ENCODE peak calls at places on chromosome 17, in seven cellular contexts. K is lower leg skin, E is germinal center, A is nephron progenitor cell, F is midbrain, O is A549, X is uterus. H is an unnamed sample.

GRCh38 chr17:20263595-20263994 is 203.7 kb downstream of the LGALS9B start:
- DNase-seq in X (no peak), E (no peak), O (peak; percentile 37), A (no peak), K (no peak), F (no peak), H (no peak)

GRCh38 chr17:53353919-53354351 is 468.8 kb upstream of the KIF2B start:
- DNase-seq in K (no peak), X (no peak), O (no peak), A (no peak), E (no peak), F (peak; percentile 13), H (no peak)

GRCh38 chr17:67784364-67785121 is 40.8 kb upstream of the BPTF start:
- DNase-seq in O (no peak), X (no peak), A (no peak), E (no peak), F (no peak), K (no peak), H (no peak)

GRCh38 chr17:32805029-32805976 is 71.6 kb downstream of the MYO1D start:
- DNase-seq in X (no peak), K (no peak), O (no peak), F (no peak), E (no peak), A (no peak), H (no peak)

GRCh38 chr17:1484586-1485310 is 7.7 kb downstream of the MYO1C start:
- DNase-seq in K (peak; percentile 93), F (no peak), A (peak; percentile 63), X (peak; percentile 71), O (peak; percentile 75), E (peak; percentile 82), H (peak; percentile 89)

GRCh38 chr17:67544364-67544763 is 167.3 kb downstream of the PITPNC1 start:
- DNase-seq in F (peak; percentile 20), O (no peak), A (no peak), E (no peak), X (no peak), K (no peak), H (no peak)

GRCh38 chr17:6627019-6627418 is 13.5 kb downstream of the KIAA0753 start:
- DNase-seq in E (no peak), F (no peak), A (no peak), O (no peak), X (no peak), K (no peak), H (no peak)

GRCh38 chr17:46002973-46003316 is 3.9 kb downstream of the STH start:
- DNase-seq in F (no peak), E (no peak), O (no peak), K (no peak), X (no peak), A (no peak), H (no peak)

GRCh38 chr17:40479754-40480480 is 21.5 kb downstream of the TNS4 start:
- DNase-seq in A (no peak), F (no peak), X (no peak), K (no peak), O (peak; percentile 53), E (no peak), H (no peak)

GRCh38 chr17:83062011-83062817 is 17.2 kb upstream of the METRNL start:
- DNase-seq in K (peak; percentile 83), F (no peak), O (no peak), E (no peak), X (no peak), A (no peak), H (peak; percentile 46)

GRCh38 chr17:64343071-64343774 is 47.4 kb downstream of the PECAM1 start:
- DNase-seq in E (no peak), O (no peak), K (no peak), X (no peak), A (no peak), F (no peak), H (no peak)

GRCh38 chr17:57832711-57833596 is 16.9 kb downstream of the MRPS23 start:
- DNase-seq in F (peak; percentile 67), X (peak; percentile 58), K (peak; percentile 89), O (peak; percentile 68), E (peak; percentile 51), A (peak; percentile 77), H (peak; percentile 84)

GRCh38 chr17:21425736-21426135 is 49.6 kb downstream of the KCNJ12 start:
- DNase-seq in A (no peak), F (no peak), O (no peak), E (no peak), K (no peak), X (no peak), H (peak; percentile 35)

GRCh38 chr17:7544911-7545310 is 3.9 kb upstream of the TNFSF12 start:
- DNase-seq in A (no peak), F (no peak), E (no peak), O (no peak), K (no peak), X (no peak), H (no peak)

GRCh38 chr17:50425682-50426471 is at the start of gene ACSF2:
- DNase-seq in K (peak; percentile 93), A (peak; percentile 79), E (peak; percentile 89), F (no peak), X (peak; percentile 75), O (peak; percentile 50), H (peak; percentile 84)

GRCh38 chr17:76678330-76678729 is 32.4 kb downstream of the MXRA7 start:
- DNase-seq in E (no peak), K (no peak), X (no peak), O (no peak), F (no peak), A (no peak), H (no peak)

GRCh38 chr17:75011788-75012319 is 616 bp upstream of the MRPL58 start:
- DNase-seq in O (no peak), K (peak; percentile 92), E (no peak), F (peak; percentile 59), X (peak; percentile 81), A (no peak), H (no peak)

GRCh38 chr17:74635418-74635817 is 11.9 kb upstream of the CD300E start:
- DNase-seq in K (no peak), F (no peak), A (peak; percentile 23), O (no peak), X (no peak), E (no peak), H (no peak)

GRCh38 chr17:48873212-48873611 is 19.4 kb upstream of the ATP5MC1 start:
- DNase-seq in X (no peak), K (no peak), A (no peak), F (no peak), O (no peak), E (no peak), H (no peak)

GRCh38 chr17:45231481-45232116 is 9.9 kb downstream of the FMNL1 start:
- DNase-seq in O (peak; percentile 78), F (no peak), X (no peak), K (peak; percentile 84), A (peak; percentile 49), E (no peak), H (peak; percentile 73)

GRCh38 chr17:75632428-75632827 is 806 bp upstream of the SMIM5 start:
- DNase-seq in E (no peak), F (no peak), A (no peak), O (no peak), X (no peak), K (no peak), H (no peak)

GRCh38 chr17:70588003-70588402 is 418.7 kb downstream of the KCNJ2 start:
- DNase-seq in F (no peak), E (no peak), K (no peak), X (no peak), O (no peak), A (no peak), H (no peak)

GRCh38 chr17:48728232-48729231 is at the start of gene HOXB13:
- DNase-seq in A (peak; percentile 74), K (no peak), E (no peak), O (peak; percentile 88), F (no peak), X (no peak), H (peak; percentile 77)

GRCh38 chr17:1398900-1399299 is 1.1 kb downstream of the YWHAE start:
- DNase-seq in E (no peak), X (no peak), K (no peak), F (no peak), O (peak; percentile 37), A (no peak), H (no peak)

GRCh38 chr17:7745748-7746470 is 28.4 kb downstream of the DNAH2 start:
- DNase-seq in E (no peak), O (peak; percentile 70), X (no peak), F (no peak), A (no peak), K (no peak), H (no peak)

GRCh38 chr17:10549108-10549842 is at the start of gene MYH2:
- DNase-seq in A (no peak), F (no peak), K (no peak), E (no peak), X (no peak), O (no peak), H (peak; percentile 50)

GRCh38 chr17:63967953-63968352 is 4.8 kb downstream of the SCN4A start:
- DNase-seq in A (no peak), K (no peak), X (no peak), O (no peak), F (no peak), E (no peak), H (no peak)

GRCh38 chr17:5508855-5509254 is 22.5 kb downstream of the MIS12 start:
- DNase-seq in F (no peak), O (peak; percentile 51), X (no peak), A (no peak), K (no peak), E (no peak), H (peak; percentile 74)

GRCh38 chr17:73506470-73507435 is 137.5 kb downstream of the SDK2 start:
- DNase-seq in X (no peak), F (no peak), A (no peak), K (no peak), O (no peak), E (no peak), H (no peak)

GRCh38 chr17:81423698-81424071 is 28.4 kb downstream of the BAHCC1 start:
- DNase-seq in E (no peak), A (no peak), O (no peak), F (no peak), K (no peak), X (no peak), H (no peak)